ENCODE peak calls at places on chromosomes 5 and 9, in ten cellular contexts. E is GM23338, K is neural progenitor cell, Z is retinal pigment epithelial cell, U is mammary epithelial cell, M is type B pancreatic cell, J is IMR-90, B is MCF 10A, A is cardiac fibroblast, F is heart left ventricle. W is an unnamed sample.

GRCh38 chr5:7878381-7878873 is 9.5 kb downstream of the MTRR start:
- DNase-seq in E (no peak), K (no peak), Z (no peak), U (peak), M (no peak), J (peak), B (peak), A (peak), F (no peak), W (no peak)

GRCh38 chr9:116152390-116152789 is 1.2 kb upstream of the PAPPA start:
- DNase-seq in E (peak), K (no peak), Z (no peak), U (peak), M (no peak), J (peak), B (peak), A (peak), F (no peak), W (no peak)

GRCh38 chr9:128244443-128245226 is 31.2 kb downstream of the GOLGA2 start:
- DNase-seq in E (peak), K (peak), Z (no peak), U (no peak), M (peak), J (peak), B (no peak), A (peak), F (peak), W (peak)

GRCh38 chr9:85290019-85290418 is 451.7 kb downstream of the AGTPBP1 start:
- DNase-seq in E (no peak), K (no peak), Z (no peak), U (no peak), M (no peak), J (no peak), B (no peak), A (no peak), F (no peak), W (no peak)

GRCh38 chr5:74864823-74865222 is 1.4 kb downstream of the FAM169A start:
- DNase-seq in E (no peak), K (peak), Z (no peak), U (no peak), M (no peak), J (no peak), B (peak), A (no peak), F (no peak), W (no peak)

GRCh38 chr5:27137329-27137728 is 98.9 kb upstream of the CDH9 start:
- DNase-seq in E (no peak), K (no peak), Z (no peak), U (no peak), M (no peak), J (no peak), B (no peak), A (no peak), F (no peak), W (no peak)

GRCh38 chr9:87102131-87102530 is 154.8 kb upstream of the GAS1 start:
- DNase-seq in E (no peak), K (no peak), Z (no peak), U (no peak), M (no peak), J (peak), B (no peak), A (no peak), F (no peak), W (no peak)

GRCh38 chr5:142441638-142442037 is 116.8 kb upstream of the SPRY4 start:
- DNase-seq in E (no peak), K (no peak), Z (no peak), U (no peak), M (no peak), J (peak), B (no peak), A (peak), F (no peak), W (peak)

GRCh38 chr5:9562101-9562500 is 16.2 kb upstream of the SEMA5A start:
- DNase-seq in E (no peak), K (no peak), Z (no peak), U (no peak), M (no peak), J (no peak), B (peak), A (no peak), F (no peak), W (no peak)

GRCh38 chr5:39362646-39363045 is 1.6 kb downstream of the C9 start:
- DNase-seq in E (no peak), K (no peak), Z (no peak), U (no peak), M (no peak), J (no peak), B (no peak), A (no peak), F (no peak), W (no peak)

GRCh38 chr5:39363217-39363616 is 1.1 kb downstream of the C9 start:
- DNase-seq in E (no peak), K (no peak), Z (no peak), U (no peak), M (no peak), J (no peak), B (no peak), A (no peak), F (no peak), W (no peak)

GRCh38 chr5:39361306-39361705 is 3.0 kb downstream of the C9 start:
- DNase-seq in E (no peak), K (no peak), Z (no peak), U (no peak), M (no peak), J (no peak), B (no peak), A (no peak), F (no peak), W (no peak)

GRCh38 chr5:39364367-39364766 is at the start of gene C9:
- DNase-seq in E (no peak), K (no peak), Z (no peak), U (no peak), M (no peak), J (no peak), B (no peak), A (no peak), F (no peak), W (no peak)

DNA sequence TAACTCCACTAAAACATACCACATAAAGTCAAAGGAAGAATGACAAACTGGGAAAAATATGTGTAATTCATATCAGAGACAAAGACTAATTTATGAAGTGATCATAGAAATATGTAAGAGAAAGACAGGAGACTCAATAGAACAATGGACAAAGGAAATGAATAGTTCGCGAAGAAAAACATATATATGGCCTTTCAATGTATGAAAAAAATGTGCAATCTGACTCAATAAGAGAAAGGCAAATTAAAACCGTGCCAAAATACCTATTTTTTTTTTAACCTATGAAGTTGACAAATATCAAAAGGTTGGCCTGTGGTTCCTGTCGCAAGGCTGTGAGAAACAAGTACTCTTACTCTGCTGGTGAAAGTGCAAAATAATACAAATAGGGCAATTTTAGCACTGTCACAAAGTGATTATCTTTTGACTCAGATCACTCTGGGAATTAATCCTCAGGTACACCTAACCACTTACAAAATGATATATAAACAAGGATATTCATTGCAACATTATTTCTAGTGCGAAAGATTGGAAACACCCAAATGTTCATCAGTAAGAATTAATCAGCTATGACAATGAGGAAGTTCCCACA is 3.7 kb downstream of the C9 start:
- DNase-seq in E (no peak), K (no peak), Z (no peak), U (peak), M (no peak), J (no peak), B (peak), A (no peak), F (no peak), W (no peak)
- TF ChIP-seq CTCF in E (no peak), K (no peak), Z (no peak), U (no peak), M (no peak), J (no peak), B (no peak), A (no peak), F (no peak), W (no peak)

GRCh38 chr5:173626501-173626812 is 10.0 kb upstream of the BOD1 start:
- DNase-seq in E (no peak), K (no peak), Z (no peak), U (no peak), M (no peak), J (no peak), B (no peak), A (no peak), F (no peak), W (no peak)

GRCh38 chr5:173625261-173625660 is 8.8 kb upstream of the BOD1 start:
- DNase-seq in E (no peak), K (no peak), Z (no peak), U (no peak), M (no peak), J (no peak), B (no peak), A (no peak), F (no peak), W (no peak)

GRCh38 chr5:173624276-173624675 is 7.8 kb upstream of the BOD1 start:
- DNase-seq in E (no peak), K (no peak), Z (no peak), U (no peak), M (no peak), J (peak), B (no peak), A (no peak), F (no peak), W (no peak)

GRCh38 chr5:173627271-173627670 is 10.8 kb upstream of the BOD1 start:
- DNase-seq in E (no peak), K (no peak), Z (no peak), U (no peak), M (no peak), J (no peak), B (no peak), A (no peak), F (no peak), W (no peak)

DNA sequence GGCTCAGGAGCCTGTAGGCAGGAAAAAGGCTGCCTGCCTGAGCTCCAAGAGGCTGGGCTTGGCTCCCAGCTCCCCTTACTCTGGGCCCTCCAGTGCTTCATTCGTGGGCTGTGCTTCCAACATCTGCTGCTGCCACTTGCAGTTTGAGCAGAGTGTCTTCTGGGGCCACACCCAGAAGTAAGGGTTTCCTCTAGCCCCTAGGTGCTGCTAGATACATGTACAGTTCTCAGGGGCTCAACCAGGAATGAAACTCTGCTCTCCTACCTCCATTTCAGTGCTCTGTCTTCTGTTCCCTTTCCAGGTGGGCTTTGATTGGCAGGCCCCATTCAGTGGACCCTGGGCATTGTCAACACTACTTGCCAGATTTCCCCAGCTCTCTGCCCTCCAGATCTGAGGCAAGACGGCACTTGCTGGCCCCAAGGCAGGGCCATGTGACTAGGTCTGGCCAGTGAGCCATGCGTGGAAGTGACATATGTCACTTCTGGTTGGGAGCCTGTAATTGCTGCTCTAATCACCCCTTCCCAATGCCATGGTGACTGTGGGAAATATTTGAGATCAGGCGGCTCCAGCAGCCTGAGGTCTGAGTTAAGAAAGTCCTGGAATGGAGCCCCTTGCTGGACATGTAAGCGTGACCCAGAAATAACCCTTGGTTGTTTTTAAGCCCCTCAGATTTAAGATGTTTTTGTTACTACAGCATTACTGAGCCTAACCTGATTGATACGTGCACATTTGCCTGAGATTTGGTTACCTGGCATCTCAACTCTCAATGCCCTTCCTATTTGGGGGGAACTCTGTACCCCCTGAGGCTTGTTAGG is 9.4 kb upstream of the BOD1 start:
- DNase-seq in E (no peak), K (no peak), Z (no peak), U (no peak), M (no peak), J (no peak), B (no peak), A (peak), F (no peak), W (no peak)
- TF ChIP-seq CTCF in E (no peak), K (no peak), Z (peak), U (peak), M (no peak), J (peak), B (peak), A (peak), F (peak), W (no peak)

GRCh38 chr5:141392429-141393198 is at the start of gene PCDHGA8:
- DNase-seq in E (no peak), K (no peak), Z (no peak), U (no peak), M (no peak), J (peak), B (peak), A (no peak), F (no peak), W (no peak)
- TF ChIP-seq CTCF in E (peak), K (no peak), Z (peak), U (peak), M (no peak), J (peak), B (no peak), A (peak), F (peak), W (no peak)

DNA sequence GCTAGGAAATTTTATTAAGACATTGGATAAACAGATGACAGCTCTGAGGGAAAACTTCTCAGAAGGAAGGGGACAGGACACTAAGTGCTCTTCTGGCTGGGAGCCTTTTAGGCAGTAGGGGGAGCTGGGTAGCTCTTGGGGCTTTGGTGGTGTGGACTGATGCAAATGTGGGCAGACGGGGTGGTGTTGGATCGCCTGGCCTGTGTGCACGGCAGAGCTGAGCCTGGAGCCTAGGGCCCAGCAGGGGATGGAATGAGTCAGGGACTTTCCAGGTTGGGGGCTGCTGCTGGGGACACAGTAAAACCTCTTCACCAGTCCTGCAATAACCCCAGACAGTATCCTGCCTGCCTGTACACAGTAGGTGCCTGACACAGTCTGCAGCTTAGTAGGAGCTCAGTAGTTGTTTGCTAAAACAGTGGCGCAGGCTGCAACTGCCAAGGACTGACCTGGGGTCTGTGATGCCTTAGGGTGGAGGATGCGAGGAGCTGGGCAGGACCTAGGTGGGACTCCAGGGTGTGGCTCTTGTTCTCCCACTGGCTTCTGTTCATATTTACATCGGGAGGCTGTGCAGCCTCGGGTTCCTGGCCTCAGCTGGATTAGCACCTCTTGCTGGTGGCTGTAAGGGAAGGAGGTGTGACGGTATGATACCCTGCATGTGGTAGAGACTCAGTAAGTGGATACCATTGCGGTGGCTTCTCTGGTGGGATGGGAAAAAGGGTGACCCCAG is 83.8 kb downstream of the DAB2IP start:
- DNase-seq in E (peak), K (peak), Z (no peak), U (peak), M (no peak), J (peak), B (peak), A (peak), F (no peak), W (no peak)
- TF ChIP-seq CTCF in E (peak), K (peak), Z (peak), U (peak), M (peak), J (peak), B (peak), A (peak), F (peak), W (peak)

GRCh38 chr9:2013688-2014087 is 1.5 kb upstream of the SMARCA2 start:
- DNase-seq in E (no peak), K (no peak), Z (no peak), U (peak), M (no peak), J (peak), B (peak), A (peak), F (no peak), W (no peak)

GRCh38 chr9:2015581-2016410 is 649 bp downstream of the SMARCA2 start:
- DNase-seq in E (peak), K (peak), Z (no peak), U (peak), M (no peak), J (peak), B (peak), A (peak), F (peak), W (peak)

GRCh38 chr9:2012347-2012746 is 2.8 kb upstream of the SMARCA2 start:
- DNase-seq in E (no peak), K (no peak), Z (no peak), U (no peak), M (no peak), J (no peak), B (no peak), A (no peak), F (no peak), W (no peak)

GRCh38 chr9:2014696-2015580 is at the start of gene SMARCA2:
- DNase-seq in E (peak), K (peak), Z (peak), U (peak), M (peak), J (peak), B (peak), A (peak), F (peak), W (peak)

GRCh38 chr9:2014148-2014547 is 999 bp upstream of the SMARCA2 start:
- DNase-seq in E (no peak), K (no peak), Z (no peak), U (no peak), M (no peak), J (no peak), B (no peak), A (peak), F (no peak), W (no peak)
- TF ChIP-seq CTCF in E (no peak), K (no peak), Z (no peak), U (no peak), M (no peak), J (no peak), B (no peak), A (no peak), F (no peak), W (no peak)

GRCh38 chr9:135780626-135781025 is 78.6 kb downstream of the KCNT1 start:
- DNase-seq in E (no peak), K (no peak), Z (no peak), U (no peak), M (no peak), J (no peak), B (no peak), A (no peak), F (no peak), W (no peak)

GRCh38 chr9:135782946-135783345 is 81.0 kb downstream of the KCNT1 start:
- DNase-seq in E (no peak), K (no peak), Z (no peak), U (no peak), M (no peak), J (no peak), B (no peak), A (no peak), F (no peak), W (no peak)

GRCh38 chr9:135786146-135786690 is 84.2 kb downstream of the KCNT1 start:
- DNase-seq in E (peak), K (no peak), Z (no peak), U (no peak), M (no peak), J (no peak), B (no peak), A (no peak), F (no peak), W (no peak)

GRCh38 chr9:135785013-135785575 is 83.1 kb downstream of the KCNT1 start:
- DNase-seq in E (no peak), K (no peak), Z (no peak), U (no peak), M (no peak), J (no peak), B (no peak), A (no peak), F (no peak), W (no peak)

GRCh38 chr9:135783540-135784245 is 81.7 kb downstream of the KCNT1 start:
- DNase-seq in E (no peak), K (peak), Z (no peak), U (no peak), M (no peak), J (no peak), B (no peak), A (no peak), F (no peak), W (no peak)
- TF ChIP-seq CTCF in E (no peak), K (peak), Z (no peak), U (no peak), M (peak), J (no peak), B (no peak), A (no peak), F (no peak), W (no peak)

GRCh38 chr5:41252036-41252435 is 38.7 kb upstream of the C6 start:
- DNase-seq in E (no peak), K (no peak), Z (no peak), U (no peak), M (no peak), J (peak), B (no peak), A (peak), F (no peak), W (no peak)
- TF ChIP-seq CTCF in E (no peak), K (no peak), Z (no peak), U (no peak), M (no peak), J (no peak), B (no peak), A (no peak), F (no peak), W (no peak)

GRCh38 chr5:140796718-140797095 is 2.1 kb downstream of the PCDHA2 start:
- DNase-seq in E (no peak), K (no peak), Z (no peak), U (no peak), M (no peak), J (no peak), B (no peak), A (no peak), F (no peak), W (no peak)

GRCh38 chr5:140791111-140791510 is 3.5 kb upstream of the PCDHA2 start:
- DNase-seq in E (no peak), K (no peak), Z (no peak), U (no peak), M (no peak), J (no peak), B (peak), A (no peak), F (no peak), W (no peak)

GRCh38 chr5:140795259-140795641 is 598 bp downstream of the PCDHA2 start:
- DNase-seq in E (peak), K (peak), Z (no peak), U (no peak), M (no peak), J (no peak), B (no peak), A (no peak), F (no peak), W (no peak)

GRCh38 chr5:140794594-140795258 is at the start of gene PCDHA2:
- DNase-seq in E (peak), K (peak), Z (no peak), U (no peak), M (no peak), J (no peak), B (no peak), A (no peak), F (no peak), W (no peak)
- TF ChIP-seq CTCF in E (peak), K (peak), Z (no peak), U (no peak), M (peak), J (no peak), B (no peak), A (no peak), F (peak), W (peak)